ENCODE peak calls at places on chromosomes 6 and 20, in six cellular contexts. Y, O, W, G, K and N are unnamed samples. For H3K4me1 and H3K27me3, the result is how much of the 10 kb centered on the place peaks cover.

GRCh38 chr6:89385846-89386245 is 26.2 kb downstream of the RRAGD start:
- DNase-seq in Y (no peak), O (no peak), W (no peak), G (no peak), K (no peak), N (no peak)

GRCh38 chr6:41639556-41640371 is 1.5 kb downstream of the MDFI start:
- DNase-seq in Y (no peak), O (no peak), W (no peak), G (no peak), K (peak), N (no peak)

GRCh38 chr6:146775227-146775626 is 176.5 kb downstream of the ADGB start:
- DNase-seq in Y (no peak), O (no peak), W (no peak), G (no peak), K (peak), N (no peak)

GRCh38 chr6:89768324-89768723 is 51.3 kb downstream of the MDN1 start:
- DNase-seq in Y (no peak), O (no peak), W (no peak), G (no peak), K (no peak), N (no peak)

GRCh38 chr6:163572612-163573011 is 158.1 kb downstream of the QKI start:
- DNase-seq in Y (no peak), O (no peak), W (no peak), G (no peak), K (peak), N (no peak)

GRCh38 chr6:128139519-128139918 is 238.7 kb upstream of the THEMIS start:
- DNase-seq in Y (no peak), O (no peak), W (no peak), G (no peak), K (no peak), N (no peak)

GRCh38 chr6:25942561-25943147 is 12.2 kb upstream of the SLC17A2 start:
- DNase-seq in Y (peak), O (peak), W (no peak), G (no peak), K (peak), N (no peak)

GRCh38 chr20:51930775-51931174 is 128.5 kb upstream of the SALL4 start:
- DNase-seq in Y (peak), O (no peak), W (no peak), G (no peak), K (no peak), N (no peak)

GRCh38 chr6:36244641-36245280 is 25.1 kb upstream of the PNPLA1 start:
- DNase-seq in Y (peak), O (peak), W (no peak), G (no peak), K (peak), N (no peak)

GRCh38 chr6:57310817-57311157 is 6.6 kb upstream of the PRIM2 start:
- DNase-seq in Y (no peak), O (no peak), W (no peak), G (no peak), K (no peak), N (no peak)

GRCh38 chr6:117477988-117478852 is 4.3 kb upstream of the DCBLD1 start:
- DNase-seq in Y (no peak), O (no peak), W (no peak), G (no peak), K (peak), N (no peak)

GRCh38 chr6:5778906-5779305 is 227.8 kb downstream of the NRN1 start:
- DNase-seq in Y (no peak), O (no peak), W (no peak), G (no peak), K (no peak), N (no peak)
- H3K4me1 ChIP-seq in Y (under half), O (under half), W (under half), G (under half), K (under half), N (under half)

GRCh38 chr6:28282923-28283322 is 1.6 kb downstream of the PGBD1 start:
- DNase-seq in Y (no peak), O (no peak), W (no peak), G (no peak), K (no peak), N (no peak)
- H3K4me3 ChIP-seq in Y (no peak), O (no peak), W (no peak), G (no peak), K (peak), N (no peak)

DNA sequence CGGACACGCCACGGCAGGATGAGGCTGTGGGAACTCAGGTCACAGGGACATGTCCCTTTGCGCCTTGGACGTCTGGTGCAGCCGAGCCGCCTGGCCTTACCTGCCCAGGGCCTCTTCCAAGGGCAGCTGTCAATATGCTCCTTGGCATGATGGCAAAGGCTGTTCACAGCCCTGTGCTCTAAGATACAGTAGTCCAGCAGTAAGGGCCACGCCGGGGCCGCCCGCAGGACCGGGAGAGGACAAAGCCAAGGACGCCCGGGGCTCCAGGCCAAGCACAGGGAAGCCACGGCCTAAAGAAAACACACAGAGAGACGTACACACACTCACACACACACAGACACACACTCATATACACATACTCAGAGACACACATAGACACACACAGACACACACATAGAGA is 13.0 kb downstream of the FOXF2 start:
- DNase-seq in Y (no peak), O (no peak), W (no peak), G (no peak), K (no peak), N (no peak)
- H3K27me3 ChIP-seq in Y (under half), O (under half), W (under half), G (under half), K (under half), N (under half)

DNA sequence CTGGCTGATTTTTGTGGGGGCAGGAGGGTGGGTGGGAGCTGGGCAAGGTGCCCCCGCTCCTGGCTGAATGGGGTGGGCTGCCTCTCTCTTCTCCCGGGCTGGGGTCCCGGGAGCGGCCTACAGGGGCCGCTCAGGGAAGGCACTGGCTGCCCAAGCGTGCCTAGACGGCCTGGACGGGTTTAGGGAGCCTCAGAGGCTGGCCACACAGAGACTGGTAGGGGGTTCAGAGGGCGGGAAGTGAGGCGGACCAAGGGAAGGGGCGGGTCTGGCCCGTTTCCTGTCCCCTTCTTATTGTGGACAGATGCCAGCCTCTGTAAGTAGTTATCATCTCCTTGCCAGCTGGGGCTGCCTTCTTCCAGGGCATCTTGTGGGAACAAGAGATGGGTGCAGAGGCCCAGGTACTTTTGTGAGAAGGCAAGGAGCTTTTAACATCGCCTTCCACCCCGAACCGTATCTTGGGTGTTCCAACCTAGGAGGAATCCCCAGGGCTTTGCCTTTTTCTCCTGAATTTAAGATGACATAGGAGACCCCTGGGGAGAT is 437 bp downstream of the CD40 start:
- DNase-seq in Y (no peak), O (no peak), W (peak), G (no peak), K (peak), N (no peak)
- H3K4me1 ChIP-seq in Y (under half), O (under half), W (under half), G (under half), K (under half), N (under half)

DNA sequence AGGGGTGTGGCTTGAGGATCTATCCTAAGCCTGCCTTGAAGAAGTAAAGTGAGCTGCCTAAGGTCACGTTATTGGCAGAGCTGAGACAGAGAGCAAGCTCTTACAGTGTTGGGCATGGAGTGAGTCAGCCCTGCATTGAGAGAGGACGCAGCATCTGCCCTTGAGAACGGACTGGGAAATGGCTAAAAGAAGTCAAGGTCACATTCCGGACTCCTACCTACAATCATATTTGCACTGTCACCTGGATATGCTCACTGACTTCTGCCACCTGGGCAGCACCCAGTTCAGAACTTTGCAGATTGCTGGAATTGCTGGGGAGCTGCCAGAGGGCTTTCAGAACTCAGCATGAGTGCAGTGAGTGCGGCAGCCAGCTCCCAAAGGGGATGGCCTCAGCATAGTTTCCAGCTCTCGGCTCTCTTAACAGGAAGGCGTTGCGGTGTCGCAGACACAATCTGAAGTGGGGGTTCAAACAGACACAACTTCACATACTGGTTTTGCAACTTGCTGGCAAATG is 199.3 kb upstream of the SGK1 start:
- DNase-seq in Y (no peak), O (no peak), W (peak), G (no peak), K (peak), N (no peak)
- H3K4me3 ChIP-seq in Y (peak), O (no peak), W (peak), G (no peak), K (no peak), N (no peak)

DNA sequence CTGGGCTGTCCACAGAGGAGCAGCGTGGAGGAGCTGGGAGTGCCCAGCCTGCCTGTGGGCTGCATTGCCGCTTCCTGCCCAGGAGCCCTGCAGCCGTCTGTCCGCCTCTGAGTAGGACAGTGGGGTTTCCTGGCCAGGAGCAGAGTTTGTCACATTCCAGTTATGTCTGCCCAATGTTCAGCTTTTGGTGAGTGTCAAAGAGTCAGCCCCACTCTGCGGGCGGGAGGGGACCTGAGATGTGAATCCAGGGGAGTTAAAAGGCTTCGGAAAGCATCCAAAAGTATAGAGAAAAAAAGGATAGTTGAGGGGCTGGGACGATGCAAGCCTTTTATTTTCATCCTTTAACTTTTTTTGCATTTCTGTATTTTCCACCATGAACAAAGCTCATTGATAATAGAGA is 7.2 kb upstream of the GATA5 start:
- DNase-seq in Y (no peak), O (no peak), W (no peak), G (no peak), K (no peak), N (no peak)
- H3K27me3 ChIP-seq in Y (under half), O (under half), W (under half), G (under half), K (under half), N (half or more)

GRCh38 chr6:32839356-32839755 is 817 bp upstream of the TAP2 start:
- DNase-seq in Y (no peak), O (no peak), W (no peak), G (no peak), K (no peak), N (no peak)
- H3K4me1 ChIP-seq in Y (under half), O (under half), W (under half), G (under half), K (under half), N (under half)

GRCh38 chr6:34530753-34531365 is 25.3 kb downstream of the SPDEF start:
- DNase-seq in Y (no peak), O (no peak), W (no peak), G (no peak), K (no peak), N (no peak)
- H3K4me3 ChIP-seq in Y (no peak), O (no peak), W (peak), G (no peak), K (peak), N (no peak)

DNA sequence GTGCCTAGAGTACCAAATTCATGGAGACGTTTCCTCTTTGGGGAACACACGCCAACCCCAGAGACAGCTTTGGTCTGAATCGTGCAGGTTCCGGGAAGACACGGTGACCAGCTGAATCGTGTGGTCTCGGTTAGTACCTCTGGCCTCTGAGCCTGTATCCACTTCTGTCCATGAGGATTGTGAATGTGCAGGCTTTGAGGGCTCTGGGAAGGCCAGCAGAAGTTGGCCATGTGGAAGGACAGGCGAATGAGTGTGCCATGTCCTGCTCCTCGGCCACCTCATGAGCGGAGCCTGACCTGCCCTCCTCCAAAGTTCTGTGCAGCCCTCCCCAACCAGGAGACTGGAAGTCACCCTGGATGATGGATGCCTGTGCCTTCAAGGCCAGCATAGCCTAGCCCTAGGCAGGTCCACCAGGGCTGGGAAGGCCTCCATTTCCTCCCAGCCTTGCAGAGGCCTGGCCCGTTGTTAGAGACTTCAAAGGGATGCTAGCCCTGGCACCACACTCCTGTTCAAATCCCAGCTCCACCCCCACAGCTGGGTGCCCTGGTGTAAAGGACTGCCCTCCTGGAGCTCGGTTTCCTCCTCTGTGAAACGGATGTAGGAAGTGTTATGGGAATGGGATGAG is 1.7 kb upstream of the TMEM74B start:
- DNase-seq in Y (no peak), O (no peak), W (no peak), G (no peak), K (no peak), N (no peak)
- H3K27me3 ChIP-seq in Y (under half), O (under half), W (under half), G (under half), K (under half), N (under half)